ENCODE peak calls at places on chromosomes 13 and 19, in ten cellular contexts. One of them, this sample, is unnamed.

GRCh38 chr19:3774621-3775373 is 2.8 kb upstream of the RAX2 start:
- DNase-seq in NCI-H1048: no peak
- DNase-seq in tibial artery: peak; percentile 56
- DNase-seq in SW480: no peak
- DNase-seq in nephron progenitor cell: no peak
- DNase-seq in T-helper 2 cell: no peak
- DNase-seq in right lobe of liver: no peak
- DNase-seq in activated CD4-positive, alpha-beta T cell treated with anti-CD3 and anti-CD28 coated beads, Interleukin-2, amount 10 ng/mL, durations not matched to agents 7 days and 5 days: no peak
- DNase-seq in body of pancreas: no peak
- DNase-seq in brain microvascular endothelial cell: no peak
- DNase-seq in this sample: no peak

GRCh38 chr13:30148171-30148754 is 159.1 kb downstream of the KATNAL1 start:
- DNase-seq in SW480: no peak
- DNase-seq in NCI-H1048: no peak
- DNase-seq in T-helper 2 cell: peak; percentile 22
- DNase-seq in tibial artery: no peak
- DNase-seq in activated CD4-positive, alpha-beta T cell treated with anti-CD3 and anti-CD28 coated beads, Interleukin-2, amount 10 ng/mL, durations not matched to agents 7 days and 5 days: peak; percentile 72
- DNase-seq in right lobe of liver: no peak
- DNase-seq in nephron progenitor cell: no peak
- DNase-seq in body of pancreas: no peak
- DNase-seq in brain microvascular endothelial cell: no peak
- DNase-seq in this sample: no peak

GRCh38 chr19:16073988-16074387 is 2.3 kb upstream of the TPM4 start:
- DNase-seq in NCI-H1048: no peak
- DNase-seq in brain microvascular endothelial cell: no peak
- DNase-seq in T-helper 2 cell: no peak
- DNase-seq in nephron progenitor cell: no peak
- DNase-seq in right lobe of liver: peak; percentile 0
- DNase-seq in tibial artery: peak; percentile 46
- DNase-seq in activated CD4-positive, alpha-beta T cell treated with anti-CD3 and anti-CD28 coated beads, Interleukin-2, amount 10 ng/mL, durations not matched to agents 7 days and 5 days: peak; percentile 56
- DNase-seq in body of pancreas: no peak
- DNase-seq in SW480: no peak
- DNase-seq in this sample: no peak

GRCh38 chr19:35329323-35329722 is 336 bp downstream of the CD22 start:
- DNase-seq in nephron progenitor cell: no peak
- DNase-seq in activated CD4-positive, alpha-beta T cell treated with anti-CD3 and anti-CD28 coated beads, Interleukin-2, amount 10 ng/mL, durations not matched to agents 7 days and 5 days: no peak
- DNase-seq in NCI-H1048: no peak
- DNase-seq in right lobe of liver: no peak
- DNase-seq in brain microvascular endothelial cell: no peak
- DNase-seq in SW480: no peak
- DNase-seq in tibial artery: no peak
- DNase-seq in T-helper 2 cell: no peak
- DNase-seq in body of pancreas: no peak
- DNase-seq in this sample: no peak

GRCh38 chr13:35961461-35962220 is 169.5 kb downstream of the DCLK1 start:
- DNase-seq in tibial artery: no peak
- DNase-seq in brain microvascular endothelial cell: no peak
- DNase-seq in SW480: peak; percentile 12
- DNase-seq in NCI-H1048: no peak
- DNase-seq in body of pancreas: no peak
- DNase-seq in nephron progenitor cell: no peak
- DNase-seq in T-helper 2 cell: no peak
- DNase-seq in right lobe of liver: no peak
- DNase-seq in activated CD4-positive, alpha-beta T cell treated with anti-CD3 and anti-CD28 coated beads, Interleukin-2, amount 10 ng/mL, durations not matched to agents 7 days and 5 days: no peak
- DNase-seq in this sample: no peak

GRCh38 chr19:35932291-35932936 is 3.8 kb upstream of the LRFN3 start:
- DNase-seq in brain microvascular endothelial cell: no peak
- DNase-seq in T-helper 2 cell: no peak
- DNase-seq in SW480: no peak
- DNase-seq in right lobe of liver: no peak
- DNase-seq in activated CD4-positive, alpha-beta T cell treated with anti-CD3 and anti-CD28 coated beads, Interleukin-2, amount 10 ng/mL, durations not matched to agents 7 days and 5 days: no peak
- DNase-seq in body of pancreas: no peak
- DNase-seq in tibial artery: no peak
- DNase-seq in NCI-H1048: no peak
- DNase-seq in nephron progenitor cell: no peak
- DNase-seq in this sample: no peak

GRCh38 chr13:79684426-79684825 is 203.5 kb downstream of the NDFIP2 start:
- DNase-seq in right lobe of liver: no peak
- DNase-seq in activated CD4-positive, alpha-beta T cell treated with anti-CD3 and anti-CD28 coated beads, Interleukin-2, amount 10 ng/mL, durations not matched to agents 7 days and 5 days: no peak
- DNase-seq in NCI-H1048: no peak
- DNase-seq in brain microvascular endothelial cell: no peak
- DNase-seq in nephron progenitor cell: no peak
- DNase-seq in tibial artery: no peak
- DNase-seq in T-helper 2 cell: no peak
- DNase-seq in SW480: no peak
- DNase-seq in body of pancreas: no peak
- DNase-seq in this sample: no peak

GRCh38 chr13:111114362-111115050 is 604 bp upstream of the ARHGEF7 start:
- DNase-seq in activated CD4-positive, alpha-beta T cell treated with anti-CD3 and anti-CD28 coated beads, Interleukin-2, amount 10 ng/mL, durations not matched to agents 7 days and 5 days: peak; percentile 20
- DNase-seq in nephron progenitor cell: peak; percentile 54
- DNase-seq in body of pancreas: peak; percentile 40
- DNase-seq in NCI-H1048: no peak
- DNase-seq in T-helper 2 cell: no peak
- DNase-seq in SW480: peak; percentile 37
- DNase-seq in right lobe of liver: peak; percentile 55
- DNase-seq in brain microvascular endothelial cell: peak; percentile 31
- DNase-seq in tibial artery: peak; percentile 81
- DNase-seq in this sample: peak; percentile 30

GRCh38 chr13:92494915-92495314 is 731.7 kb upstream of the GPC6 start:
- DNase-seq in tibial artery: no peak
- DNase-seq in body of pancreas: no peak
- DNase-seq in activated CD4-positive, alpha-beta T cell treated with anti-CD3 and anti-CD28 coated beads, Interleukin-2, amount 10 ng/mL, durations not matched to agents 7 days and 5 days: no peak
- DNase-seq in NCI-H1048: no peak
- DNase-seq in nephron progenitor cell: no peak
- DNase-seq in right lobe of liver: no peak
- DNase-seq in SW480: no peak
- DNase-seq in T-helper 2 cell: no peak
- DNase-seq in brain microvascular endothelial cell: no peak
- DNase-seq in this sample: no peak

GRCh38 chr19:5144545-5145179 is 175.7 kb downstream of the KDM4B start:
- DNase-seq in right lobe of liver: peak; percentile 43
- DNase-seq in body of pancreas: peak; percentile 4
- DNase-seq in NCI-H1048: no peak
- DNase-seq in nephron progenitor cell: no peak
- DNase-seq in T-helper 2 cell: peak; percentile 2
- DNase-seq in brain microvascular endothelial cell: no peak
- DNase-seq in SW480: no peak
- DNase-seq in activated CD4-positive, alpha-beta T cell treated with anti-CD3 and anti-CD28 coated beads, Interleukin-2, amount 10 ng/mL, durations not matched to agents 7 days and 5 days: no peak
- DNase-seq in tibial artery: peak; percentile 63
- DNase-seq in this sample: no peak

GRCh38 chr13:51760592-51760991 is 43.4 kb downstream of the DHRS12 start:
- DNase-seq in NCI-H1048: no peak
- DNase-seq in activated CD4-positive, alpha-beta T cell treated with anti-CD3 and anti-CD28 coated beads, Interleukin-2, amount 10 ng/mL, durations not matched to agents 7 days and 5 days: no peak
- DNase-seq in nephron progenitor cell: no peak
- DNase-seq in SW480: no peak
- DNase-seq in body of pancreas: no peak
- DNase-seq in brain microvascular endothelial cell: no peak
- DNase-seq in T-helper 2 cell: no peak
- DNase-seq in right lobe of liver: no peak
- DNase-seq in tibial artery: no peak
- DNase-seq in this sample: no peak

GRCh38 chr13:40379186-40379585 is 287.3 kb downstream of the FOXO1 start:
- DNase-seq in T-helper 2 cell: no peak
- DNase-seq in SW480: no peak
- DNase-seq in NCI-H1048: peak; percentile 34
- DNase-seq in tibial artery: no peak
- DNase-seq in activated CD4-positive, alpha-beta T cell treated with anti-CD3 and anti-CD28 coated beads, Interleukin-2, amount 10 ng/mL, durations not matched to agents 7 days and 5 days: no peak
- DNase-seq in body of pancreas: no peak
- DNase-seq in brain microvascular endothelial cell: no peak
- DNase-seq in nephron progenitor cell: no peak
- DNase-seq in right lobe of liver: no peak
- DNase-seq in this sample: no peak

GRCh38 chr19:36488816-36489138 is 584 bp downstream of the ZNF566 start:
- DNase-seq in tibial artery: no peak
- DNase-seq in T-helper 2 cell: peak; percentile 21
- DNase-seq in body of pancreas: peak; percentile 23
- DNase-seq in right lobe of liver: no peak
- DNase-seq in SW480: peak; percentile 80
- DNase-seq in nephron progenitor cell: no peak
- DNase-seq in brain microvascular endothelial cell: peak; percentile 3
- DNase-seq in NCI-H1048: no peak
- DNase-seq in activated CD4-positive, alpha-beta T cell treated with anti-CD3 and anti-CD28 coated beads, Interleukin-2, amount 10 ng/mL, durations not matched to agents 7 days and 5 days: peak; percentile 51
- DNase-seq in this sample: no peak

GRCh38 chr13:39370554-39370953 is 232.4 kb downstream of the LHFPL6 start:
- DNase-seq in brain microvascular endothelial cell: no peak
- DNase-seq in nephron progenitor cell: no peak
- DNase-seq in right lobe of liver: no peak
- DNase-seq in tibial artery: peak; percentile 84
- DNase-seq in SW480: no peak
- DNase-seq in body of pancreas: no peak
- DNase-seq in activated CD4-positive, alpha-beta T cell treated with anti-CD3 and anti-CD28 coated beads, Interleukin-2, amount 10 ng/mL, durations not matched to agents 7 days and 5 days: no peak
- DNase-seq in NCI-H1048: no peak
- DNase-seq in T-helper 2 cell: no peak
- DNase-seq in this sample: no peak

GRCh38 chr13:113664751-113665581 is 2.1 kb upstream of the GRK1 start:
- DNase-seq in T-helper 2 cell: no peak
- DNase-seq in tibial artery: peak; percentile 60
- DNase-seq in body of pancreas: peak; percentile 35
- DNase-seq in brain microvascular endothelial cell: no peak
- DNase-seq in right lobe of liver: peak; percentile 37
- DNase-seq in activated CD4-positive, alpha-beta T cell treated with anti-CD3 and anti-CD28 coated beads, Interleukin-2, amount 10 ng/mL, durations not matched to agents 7 days and 5 days: no peak
- DNase-seq in NCI-H1048: no peak
- DNase-seq in SW480: no peak
- DNase-seq in nephron progenitor cell: no peak
- DNase-seq in this sample: no peak

GRCh38 chr19:9937001-9937411 is 691 bp upstream of the OLFM2 start:
- DNase-seq in nephron progenitor cell: peak; percentile 22
- DNase-seq in brain microvascular endothelial cell: no peak
- DNase-seq in SW480: no peak
- DNase-seq in right lobe of liver: no peak
- DNase-seq in NCI-H1048: no peak
- DNase-seq in activated CD4-positive, alpha-beta T cell treated with anti-CD3 and anti-CD28 coated beads, Interleukin-2, amount 10 ng/mL, durations not matched to agents 7 days and 5 days: no peak
- DNase-seq in tibial artery: no peak
- DNase-seq in T-helper 2 cell: no peak
- DNase-seq in body of pancreas: no peak
- DNase-seq in this sample: no peak

GRCh38 chr13:98476106-98476505 is 100.8 kb downstream of the STK24 start:
- DNase-seq in right lobe of liver: no peak
- DNase-seq in SW480: peak; percentile 82
- DNase-seq in activated CD4-positive, alpha-beta T cell treated with anti-CD3 and anti-CD28 coated beads, Interleukin-2, amount 10 ng/mL, durations not matched to agents 7 days and 5 days: peak; percentile 65
- DNase-seq in body of pancreas: peak; percentile 52
- DNase-seq in tibial artery: no peak
- DNase-seq in brain microvascular endothelial cell: no peak
- DNase-seq in T-helper 2 cell: peak; percentile 42
- DNase-seq in NCI-H1048: no peak
- DNase-seq in nephron progenitor cell: no peak
- DNase-seq in this sample: no peak

GRCh38 chr13:113557013-113557412 is 27.5 kb upstream of the TFDP1 start:
- DNase-seq in NCI-H1048: no peak
- DNase-seq in SW480: no peak
- DNase-seq in activated CD4-positive, alpha-beta T cell treated with anti-CD3 and anti-CD28 coated beads, Interleukin-2, amount 10 ng/mL, durations not matched to agents 7 days and 5 days: no peak
- DNase-seq in brain microvascular endothelial cell: no peak
- DNase-seq in T-helper 2 cell: no peak
- DNase-seq in tibial artery: no peak
- DNase-seq in body of pancreas: no peak
- DNase-seq in nephron progenitor cell: no peak
- DNase-seq in right lobe of liver: no peak
- DNase-seq in this sample: no peak

GRCh38 chr13:19737844-19738557 is 44.7 kb downstream of the PSPC1 start:
- DNase-seq in right lobe of liver: no peak
- DNase-seq in activated CD4-positive, alpha-beta T cell treated with anti-CD3 and anti-CD28 coated beads, Interleukin-2, amount 10 ng/mL, durations not matched to agents 7 days and 5 days: no peak
- DNase-seq in nephron progenitor cell: no peak
- DNase-seq in SW480: no peak
- DNase-seq in T-helper 2 cell: no peak
- DNase-seq in brain microvascular endothelial cell: no peak
- DNase-seq in NCI-H1048: no peak
- DNase-seq in tibial artery: no peak
- DNase-seq in body of pancreas: no peak
- DNase-seq in this sample: no peak

GRCh38 chr13:33453911-33454310 is 168.4 kb upstream of the STARD13 start:
- DNase-seq in activated CD4-positive, alpha-beta T cell treated with anti-CD3 and anti-CD28 coated beads, Interleukin-2, amount 10 ng/mL, durations not matched to agents 7 days and 5 days: no peak
- DNase-seq in body of pancreas: no peak
- DNase-seq in brain microvascular endothelial cell: peak; percentile 47
- DNase-seq in NCI-H1048: no peak
- DNase-seq in SW480: no peak
- DNase-seq in T-helper 2 cell: no peak
- DNase-seq in nephron progenitor cell: no peak
- DNase-seq in tibial artery: no peak
- DNase-seq in right lobe of liver: no peak
- DNase-seq in this sample: no peak

GRCh38 chr13:110944121-110944967 is 29.5 kb upstream of the ANKRD10 start:
- DNase-seq in NCI-H1048: no peak
- DNase-seq in tibial artery: no peak
- DNase-seq in activated CD4-positive, alpha-beta T cell treated with anti-CD3 and anti-CD28 coated beads, Interleukin-2, amount 10 ng/mL, durations not matched to agents 7 days and 5 days: peak; percentile 33
- DNase-seq in T-helper 2 cell: no peak
- DNase-seq in brain microvascular endothelial cell: peak; percentile 52
- DNase-seq in SW480: peak; percentile 74
- DNase-seq in nephron progenitor cell: peak; percentile 21
- DNase-seq in body of pancreas: peak; percentile 69
- DNase-seq in right lobe of liver: no peak
- DNase-seq in this sample: no peak

GRCh38 chr19:36420961-36421748 is 2.7 kb upstream of the ZFP82 start:
- DNase-seq in activated CD4-positive, alpha-beta T cell treated with anti-CD3 and anti-CD28 coated beads, Interleukin-2, amount 10 ng/mL, durations not matched to agents 7 days and 5 days: no peak
- DNase-seq in body of pancreas: peak; percentile 11
- DNase-seq in tibial artery: peak; percentile 64
- DNase-seq in T-helper 2 cell: no peak
- DNase-seq in NCI-H1048: no peak
- DNase-seq in right lobe of liver: no peak
- DNase-seq in nephron progenitor cell: no peak
- DNase-seq in brain microvascular endothelial cell: peak; percentile 35
- DNase-seq in SW480: no peak
- DNase-seq in this sample: no peak

GRCh38 chr19:3210347-3211017 is 14.0 kb upstream of the CELF5 start:
- DNase-seq in tibial artery: no peak
- DNase-seq in SW480: no peak
- DNase-seq in right lobe of liver: no peak
- DNase-seq in brain microvascular endothelial cell: peak; percentile 22
- DNase-seq in T-helper 2 cell: peak; percentile 53
- DNase-seq in body of pancreas: peak; percentile 61
- DNase-seq in nephron progenitor cell: peak; percentile 73
- DNase-seq in activated CD4-positive, alpha-beta T cell treated with anti-CD3 and anti-CD28 coated beads, Interleukin-2, amount 10 ng/mL, durations not matched to agents 7 days and 5 days: peak; percentile 70
- DNase-seq in NCI-H1048: no peak
- DNase-seq in this sample: no peak

GRCh38 chr19:18419195-18419698 is at the start of gene SSBP4:
- DNase-seq in brain microvascular endothelial cell: peak; percentile 53
- DNase-seq in nephron progenitor cell: peak; percentile 82
- DNase-seq in tibial artery: peak; percentile 85
- DNase-seq in body of pancreas: peak; percentile 80
- DNase-seq in SW480: peak; percentile 82
- DNase-seq in activated CD4-positive, alpha-beta T cell treated with anti-CD3 and anti-CD28 coated beads, Interleukin-2, amount 10 ng/mL, durations not matched to agents 7 days and 5 days: peak; percentile 64
- DNase-seq in right lobe of liver: peak; percentile 76
- DNase-seq in NCI-H1048: peak; percentile 61
- DNase-seq in T-helper 2 cell: peak; percentile 68
- DNase-seq in this sample: no peak

GRCh38 chr13:93220073-93220472 is 6.5 kb upstream of the GPC6 start:
- DNase-seq in T-helper 2 cell: no peak
- DNase-seq in SW480: no peak
- DNase-seq in nephron progenitor cell: no peak
- DNase-seq in brain microvascular endothelial cell: no peak
- DNase-seq in activated CD4-positive, alpha-beta T cell treated with anti-CD3 and anti-CD28 coated beads, Interleukin-2, amount 10 ng/mL, durations not matched to agents 7 days and 5 days: no peak
- DNase-seq in tibial artery: no peak
- DNase-seq in body of pancreas: no peak
- DNase-seq in NCI-H1048: peak; percentile 13
- DNase-seq in right lobe of liver: no peak
- DNase-seq in this sample: no peak

GRCh38 chr13:67914535-67914934 is 684.4 kb upstream of the PCDH9 start:
- DNase-seq in nephron progenitor cell: no peak
- DNase-seq in SW480: no peak
- DNase-seq in right lobe of liver: peak; percentile 49
- DNase-seq in activated CD4-positive, alpha-beta T cell treated with anti-CD3 and anti-CD28 coated beads, Interleukin-2, amount 10 ng/mL, durations not matched to agents 7 days and 5 days: no peak
- DNase-seq in brain microvascular endothelial cell: no peak
- DNase-seq in tibial artery: no peak
- DNase-seq in body of pancreas: no peak
- DNase-seq in NCI-H1048: no peak
- DNase-seq in T-helper 2 cell: no peak
- DNase-seq in this sample: no peak

GRCh38 chr13:99686157-99686572 is 184.9 kb downstream of the TM9SF2 start:
- DNase-seq in body of pancreas: peak; percentile 79
- DNase-seq in brain microvascular endothelial cell: peak; percentile 64
- DNase-seq in tibial artery: no peak
- DNase-seq in SW480: no peak
- DNase-seq in nephron progenitor cell: no peak
- DNase-seq in NCI-H1048: no peak
- DNase-seq in activated CD4-positive, alpha-beta T cell treated with anti-CD3 and anti-CD28 coated beads, Interleukin-2, amount 10 ng/mL, durations not matched to agents 7 days and 5 days: no peak
- DNase-seq in right lobe of liver: no peak
- DNase-seq in T-helper 2 cell: no peak
- DNase-seq in this sample: no peak

GRCh38 chr19:1252818-1253513 is 4.6 kb downstream of the MIDN start:
- DNase-seq in activated CD4-positive, alpha-beta T cell treated with anti-CD3 and anti-CD28 coated beads, Interleukin-2, amount 10 ng/mL, durations not matched to agents 7 days and 5 days: peak; percentile 76
- DNase-seq in NCI-H1048: no peak
- DNase-seq in T-helper 2 cell: peak; percentile 70
- DNase-seq in body of pancreas: peak; percentile 88
- DNase-seq in tibial artery: peak; percentile 98
- DNase-seq in SW480: peak; percentile 71
- DNase-seq in right lobe of liver: peak; percentile 94
- DNase-seq in nephron progenitor cell: no peak
- DNase-seq in brain microvascular endothelial cell: peak; percentile 94
- DNase-seq in this sample: peak; percentile 84

This sample was measured in thoracic aorta.